ENCODE peak calls at places on chromosomes 13 and 19, in seven cellular contexts. One of them, this sample, is unnamed.

GRCh38 chr19:45505151-45505995 is 1.9 kb upstream of the VASP start:
- DNase-seq in SK-N-SH: no peak
- DNase-seq in hepatocyte: no peak
- DNase-seq in MM.1S: no peak
- DNase-seq in PC-3: no peak
- DNase-seq in PC-9: no peak
- DNase-seq in GM23338: no peak
- DNase-seq in this sample: no peak

GRCh38 chr13:59494560-59494970 is 669.2 kb downstream of the DIAPH3 start:
- DNase-seq in PC-3: no peak
- DNase-seq in MM.1S: no peak
- DNase-seq in SK-N-SH: no peak
- DNase-seq in GM23338: no peak
- DNase-seq in hepatocyte: no peak
- DNase-seq in PC-9: no peak
- DNase-seq in this sample: no peak

GRCh38 chr13:110650436-110650835 is 35.1 kb downstream of the NAXD start:
- DNase-seq in PC-9: no peak
- DNase-seq in SK-N-SH: no peak
- DNase-seq in hepatocyte: no peak
- DNase-seq in MM.1S: no peak
- DNase-seq in PC-3: no peak
- DNase-seq in GM23338: no peak
- DNase-seq in this sample: no peak

GRCh38 chr13:109344552-109345157 is 441.7 kb downstream of the IRS2 start:
- DNase-seq in PC-3: peak; percentile 55
- DNase-seq in SK-N-SH: peak; percentile 37
- DNase-seq in PC-9: no peak
- DNase-seq in MM.1S: no peak
- DNase-seq in GM23338: no peak
- DNase-seq in hepatocyte: no peak
- DNase-seq in this sample: no peak

GRCh38 chr19:17246681-17247425 is 1.1 kb upstream of the NR2F6 start:
- DNase-seq in SK-N-SH: peak; percentile 88
- DNase-seq in PC-9: peak; percentile 53
- DNase-seq in MM.1S: no peak
- DNase-seq in PC-3: no peak
- DNase-seq in GM23338: peak; percentile 59
- DNase-seq in hepatocyte: peak; percentile 77
- DNase-seq in this sample: no peak

GRCh38 chr13:107018285-107018684 is 450.3 kb upstream of the ARGLU1 start:
- DNase-seq in GM23338: no peak
- DNase-seq in hepatocyte: no peak
- DNase-seq in PC-9: no peak
- DNase-seq in SK-N-SH: no peak
- DNase-seq in PC-3: no peak
- DNase-seq in MM.1S: no peak
- DNase-seq in this sample: no peak

GRCh38 chr13:26024558-26024957 is 27.3 kb downstream of the SHISA2 start:
- DNase-seq in hepatocyte: no peak
- DNase-seq in MM.1S: no peak
- DNase-seq in GM23338: no peak
- DNase-seq in PC-9: no peak
- DNase-seq in SK-N-SH: no peak
- DNase-seq in PC-3: no peak
- DNase-seq in this sample: no peak

GRCh38 chr19:7348587-7349230 is at the start of gene ARHGEF18:
- DNase-seq in SK-N-SH: no peak
- DNase-seq in GM23338: no peak
- DNase-seq in PC-9: no peak
- DNase-seq in MM.1S: no peak
- DNase-seq in PC-3: no peak
- DNase-seq in hepatocyte: no peak
- DNase-seq in this sample: peak; percentile 97

GRCh38 chr19:46297700-46298476 is 1.0 kb downstream of the HIF3A start:
- DNase-seq in PC-3: no peak
- DNase-seq in hepatocyte: peak; percentile 78
- DNase-seq in SK-N-SH: peak; percentile 55
- DNase-seq in MM.1S: no peak
- DNase-seq in PC-9: no peak
- DNase-seq in GM23338: no peak
- DNase-seq in this sample: no peak

GRCh38 chr19:2049741-2050348 is 1.2 kb downstream of the MKNK2 start:
- DNase-seq in PC-3: peak; percentile 67
- DNase-seq in PC-9: peak; percentile 73
- DNase-seq in SK-N-SH: peak; percentile 71
- DNase-seq in GM23338: peak; percentile 69
- DNase-seq in MM.1S: peak; percentile 71
- DNase-seq in hepatocyte: peak; percentile 90
- DNase-seq in this sample: peak; percentile 87
- H3K4me3 ChIP-seq in PC-3: peak overlapping the region; percentile 80
- H3K4me3 ChIP-seq in PC-9: peak overlapping the region; percentile 87
- H3K4me3 ChIP-seq in SK-N-SH: peak overlapping the region; percentile 94
- H3K4me3 ChIP-seq in GM23338: peak overlapping the region; percentile 96
- H3K4me3 ChIP-seq in MM.1S: peak overlapping the region; percentile 89
- H3K4me3 ChIP-seq in hepatocyte: peak overlapping the region; percentile 99
- H3K4me3 ChIP-seq in this sample: peak overlapping the region; percentile 98

DNA sequence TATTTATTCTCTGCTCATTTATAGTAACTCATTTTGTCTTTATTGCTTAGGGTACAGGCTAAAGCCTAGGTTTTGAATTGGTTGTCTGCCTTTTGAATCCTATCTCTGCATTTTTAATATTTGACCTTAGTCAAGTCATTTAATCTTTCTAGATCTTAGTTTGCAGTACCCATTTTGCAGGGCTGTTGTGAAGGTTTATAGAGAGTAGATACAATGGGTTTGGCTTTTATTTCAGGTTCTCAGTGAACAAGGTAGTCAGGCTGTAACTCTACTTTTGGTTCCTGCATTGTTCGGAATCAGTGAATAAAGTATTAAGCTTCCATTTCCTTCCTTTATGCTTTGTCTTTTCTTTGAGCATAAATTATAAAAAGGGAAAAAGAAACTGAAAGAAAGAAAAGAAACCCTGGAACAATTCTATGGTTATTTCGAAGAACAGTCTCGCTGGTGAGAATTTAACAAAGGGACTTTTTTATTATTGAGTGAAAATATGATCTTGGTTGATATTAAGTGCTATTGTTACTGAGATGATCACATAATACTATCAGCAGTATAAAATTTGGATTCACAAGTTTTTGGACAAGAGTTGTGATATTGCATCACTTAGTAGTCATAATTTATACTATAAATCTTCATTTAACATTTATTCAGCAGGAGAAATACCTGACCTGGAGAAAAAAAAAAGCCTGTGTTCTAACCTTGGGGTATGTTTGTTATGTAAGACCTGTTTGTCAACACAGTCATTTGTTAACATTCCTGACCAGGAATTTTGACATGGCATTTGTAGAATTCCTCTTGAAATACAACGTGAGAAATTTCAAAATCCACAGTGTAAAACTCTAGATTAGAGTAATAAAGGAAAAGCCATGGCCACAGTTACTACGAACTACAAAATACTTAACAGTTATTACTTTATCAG is 91.3 kb downstream of the ZMYM2 start:
- DNase-seq in PC-3: no peak
- DNase-seq in hepatocyte: no peak
- DNase-seq in GM23338: peak; percentile 79
- DNase-seq in MM.1S: no peak
- DNase-seq in SK-N-SH: no peak
- DNase-seq in PC-9: peak; percentile 51
- DNase-seq in this sample: no peak
- TF ChIP-seq CTCF in PC-3: no peak
- TF ChIP-seq CTCF in hepatocyte: no peak
- TF ChIP-seq CTCF in GM23338: no peak
- TF ChIP-seq CTCF in MM.1S: no peak
- TF ChIP-seq CTCF in SK-N-SH: no peak
- TF ChIP-seq CTCF in PC-9: no peak
- TF ChIP-seq CTCF in this sample: no peak

DNA sequence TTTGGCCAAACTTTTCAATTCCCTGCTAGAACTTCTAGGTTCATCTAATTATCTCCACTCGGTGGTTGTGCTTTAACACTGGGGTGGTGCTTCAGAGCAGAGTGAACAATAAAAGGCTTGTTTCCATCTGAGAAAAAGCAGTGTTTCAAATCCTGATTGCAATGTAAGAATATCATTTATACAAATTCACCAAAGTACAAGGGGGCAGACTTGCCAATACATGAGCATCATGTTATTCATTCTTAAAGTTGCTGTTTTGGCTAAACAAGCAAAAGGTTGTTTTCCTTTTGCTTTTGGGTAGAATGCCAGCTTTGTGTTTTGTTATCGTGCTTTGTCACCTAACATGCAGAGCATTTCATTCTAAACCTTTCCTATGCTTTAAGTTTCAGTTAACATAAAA is 78.5 kb upstream of the UBAC2 start:
- DNase-seq in PC-9: no peak
- DNase-seq in PC-3: no peak
- DNase-seq in GM23338: no peak
- DNase-seq in MM.1S: no peak
- DNase-seq in SK-N-SH: no peak
- DNase-seq in hepatocyte: no peak
- DNase-seq in this sample: no peak
- H3K9me2 ChIP-seq in PC-9: no peaks in the 10 kb centered on the region
- H3K9me2 ChIP-seq in PC-3: no peaks in the 10 kb centered on the region
- H3K9me2 ChIP-seq in GM23338: no peaks in the 10 kb centered on the region
- H3K9me2 ChIP-seq in MM.1S: no peaks in the 10 kb centered on the region
- H3K9me2 ChIP-seq in SK-N-SH: no peaks in the 10 kb centered on the region
- H3K9me2 ChIP-seq in hepatocyte: no peaks in the 10 kb centered on the region
- H3K9me2 ChIP-seq in this sample: no peaks in the 10 kb centered on the region

DNA sequence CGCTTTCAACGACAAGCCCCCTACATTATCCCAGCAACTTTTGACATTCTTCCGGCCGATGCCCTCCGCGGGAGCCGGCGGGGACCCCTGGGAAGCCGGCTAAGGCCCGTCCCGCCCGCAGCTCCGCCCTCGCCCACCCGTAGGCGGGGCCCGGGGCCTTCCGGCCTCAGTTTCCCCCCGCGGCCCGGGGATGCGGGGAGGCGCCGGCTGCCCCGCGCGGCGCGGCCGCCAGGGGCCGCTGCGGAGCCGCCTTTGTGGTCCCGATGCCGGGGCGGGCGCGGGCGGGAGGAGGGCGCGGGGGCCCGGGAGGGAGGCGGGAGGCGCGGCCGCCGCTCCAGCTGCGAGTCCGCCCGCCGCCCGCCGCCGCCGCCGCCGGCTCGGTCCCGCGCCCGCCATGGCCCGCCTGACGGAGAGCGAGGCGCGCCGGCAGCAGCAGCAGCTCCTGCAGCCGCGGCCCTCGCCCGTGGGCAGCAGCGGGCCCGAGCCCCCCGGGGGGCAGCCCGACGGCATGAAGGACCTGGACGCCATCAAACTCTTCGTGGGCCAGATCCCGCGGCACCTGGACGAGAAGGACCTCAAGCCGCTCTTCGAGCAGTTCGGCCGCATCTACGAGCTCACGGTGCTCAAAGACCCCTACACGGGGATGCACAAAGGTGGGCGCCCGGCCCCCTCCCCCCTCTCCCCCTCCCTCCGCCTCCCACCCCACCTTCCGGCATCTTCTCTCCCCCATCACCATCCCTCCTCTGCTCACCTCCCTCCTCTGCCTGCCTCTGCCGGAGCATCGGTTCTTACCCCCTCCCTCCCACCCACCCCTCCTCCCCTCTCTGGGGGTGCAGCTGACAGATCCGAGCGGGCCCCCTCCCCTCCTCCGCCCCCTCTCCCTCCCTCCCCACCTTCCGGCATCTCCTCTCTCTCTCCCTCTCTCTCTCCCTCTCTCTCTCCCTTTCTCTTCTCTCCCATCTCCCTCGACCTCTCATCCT is at the start of gene CELF5:
- DNase-seq in hepatocyte: peak; percentile 80
- DNase-seq in MM.1S: peak; percentile 37
- DNase-seq in PC-3: peak; percentile 30
- DNase-seq in GM23338: peak; percentile 75
- DNase-seq in SK-N-SH: peak; percentile 99
- DNase-seq in PC-9: no peak
- DNase-seq in this sample: peak; percentile 60
- H3K4me3 ChIP-seq in hepatocyte: no peak within 1 kb of the TSS
- H3K4me3 ChIP-seq in MM.1S: no peak within 1 kb of the TSS
- H3K4me3 ChIP-seq in PC-3: no peak within 1 kb of the TSS
- H3K4me3 ChIP-seq in GM23338: peak within 1 kb of the TSS; percentile 63
- H3K4me3 ChIP-seq in SK-N-SH: peak within 1 kb of the TSS; percentile 49
- H3K4me3 ChIP-seq in PC-9: no peak within 1 kb of the TSS
- H3K4me3 ChIP-seq in this sample: peak within 1 kb of the TSS; percentile 41

GRCh38 chr13:32253911-32254399 is 61.2 kb downstream of the ZAR1L start:
- DNase-seq in PC-3: no peak
- DNase-seq in hepatocyte: no peak
- DNase-seq in MM.1S: no peak
- DNase-seq in PC-9: no peak
- DNase-seq in GM23338: no peak
- DNase-seq in SK-N-SH: no peak
- DNase-seq in this sample: no peak
- TF ChIP-seq CTCF in PC-3: no peak
- TF ChIP-seq CTCF in hepatocyte: no peak
- TF ChIP-seq CTCF in MM.1S: no peak
- TF ChIP-seq CTCF in PC-9: no peak
- TF ChIP-seq CTCF in GM23338: no peak
- TF ChIP-seq CTCF in SK-N-SH: no peak
- TF ChIP-seq CTCF in this sample: no peak

DNA sequence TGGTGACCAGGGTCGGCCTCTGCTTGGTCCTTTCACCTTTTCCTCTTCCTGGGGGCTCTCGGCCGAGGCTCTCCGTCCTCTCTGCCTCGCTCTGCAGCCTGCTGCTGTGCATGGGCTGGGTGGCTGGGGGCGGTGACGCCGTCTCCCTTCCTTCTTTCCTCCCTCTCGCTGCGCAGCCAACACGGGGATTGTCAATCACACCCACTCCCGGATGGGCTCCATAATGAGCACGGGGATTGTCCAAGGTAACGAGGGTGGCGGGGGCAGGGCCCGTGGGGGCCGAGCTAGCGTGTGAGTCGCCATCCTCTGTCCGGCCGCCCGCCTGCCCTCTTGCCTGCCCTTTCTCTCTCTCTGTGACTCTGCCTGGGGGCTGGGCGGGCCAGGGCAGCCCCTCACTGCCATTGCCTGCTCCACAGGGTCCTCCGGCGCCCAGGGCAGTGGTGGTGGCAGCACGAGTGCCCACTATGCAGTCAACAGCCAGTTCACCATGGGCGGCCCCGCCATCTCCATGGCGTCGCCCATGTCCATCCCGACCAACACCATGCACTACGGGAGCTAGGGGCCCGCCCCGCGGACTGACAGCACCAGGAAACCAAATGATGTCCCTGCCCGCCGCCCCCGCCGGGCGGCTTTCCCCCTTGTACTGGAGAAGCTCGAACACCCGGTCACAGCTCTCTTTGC is 7.1 kb downstream of the YIPF2 start:
- DNase-seq in GM23338: no peak
- DNase-seq in SK-N-SH: no peak
- DNase-seq in PC-9: peak; percentile 24
- DNase-seq in hepatocyte: no peak
- DNase-seq in MM.1S: no peak
- DNase-seq in PC-3: no peak
- DNase-seq in this sample: no peak
- H3K9me2 ChIP-seq in GM23338: no peaks in the 10 kb centered on the region
- H3K9me2 ChIP-seq in SK-N-SH: no peaks in the 10 kb centered on the region
- H3K9me2 ChIP-seq in PC-9: no peaks in the 10 kb centered on the region
- H3K9me2 ChIP-seq in hepatocyte: no peaks in the 10 kb centered on the region
- H3K9me2 ChIP-seq in MM.1S: no peaks in the 10 kb centered on the region
- H3K9me2 ChIP-seq in PC-3: no peaks in the 10 kb centered on the region
- H3K9me2 ChIP-seq in this sample: no peaks in the 10 kb centered on the region

GRCh38 chr13:50593228-50593627 is 250.3 kb downstream of the DLEU7 start:
- DNase-seq in hepatocyte: no peak
- DNase-seq in PC-9: no peak
- DNase-seq in GM23338: no peak
- DNase-seq in PC-3: no peak
- DNase-seq in SK-N-SH: no peak
- DNase-seq in MM.1S: no peak
- DNase-seq in this sample: no peak
- H3K4me3 ChIP-seq in hepatocyte: no peak overlapping the region
- H3K4me3 ChIP-seq in PC-9: no peak overlapping the region
- H3K4me3 ChIP-seq in GM23338: no peak overlapping the region
- H3K4me3 ChIP-seq in PC-3: no peak overlapping the region
- H3K4me3 ChIP-seq in SK-N-SH: no peak overlapping the region
- H3K4me3 ChIP-seq in MM.1S: no peak overlapping the region
- H3K4me3 ChIP-seq in this sample: peak overlapping the region; percentile 44

This sample was measured in OCI-LY7.